ENCODE peak calls at places on chromosomes 13 and 19, in six cellular contexts. Q, Y, Z, W, K and J are unnamed samples.

GRCh38 chr19:9801976-9802375 is 16.9 kb downstream of the FBXL12 start:
- DNase-seq in W (no peak), Q (no peak), Z (no peak), K (no peak), Y (no peak), J (no peak)

GRCh38 chr19:14474827-14475226 is 327 bp downstream of the PTGER1 start:
- DNase-seq in Z (no peak), Q (no peak), K (no peak), W (no peak), Y (no peak), J (no peak)

GRCh38 chr19:13100031-13100588 is 2.5 kb downstream of the LYL1 start:
- DNase-seq in Q (no peak), W (no peak), K (peak; percentile 51), Z (no peak), Y (no peak), J (no peak)

GRCh38 chr13:41562083-41562482 is 104.7 kb downstream of the RGCC start:
- DNase-seq in Y (no peak), K (peak; percentile 49), Q (peak; percentile 66), Z (peak; percentile 68), W (peak; percentile 92), J (no peak)

GRCh38 chr19:47058621-47059020 is 10.2 kb upstream of the TMEM160 start:
- DNase-seq in W (no peak), Z (no peak), Y (no peak), Q (no peak), K (no peak), J (no peak)

GRCh38 chr19:50368649-50369570 is 3.5 kb upstream of the NAPSA start:
- DNase-seq in Y (no peak), Z (peak; percentile 91), W (peak; percentile 83), K (peak; percentile 80), Q (peak; percentile 88), J (peak; percentile 28)

GRCh38 chr19:16447015-16447384 is 24.8 kb downstream of the EPS15L1 start:
- DNase-seq in Z (peak; percentile 49), Q (peak; percentile 85), Y (peak; percentile 73), W (peak; percentile 91), K (no peak), J (peak; percentile 57)

GRCh38 chr19:7010722-7011593 is 10.3 kb downstream of the MBD3L2B start:
- DNase-seq in Q (no peak), W (no peak), Y (no peak), Z (no peak), K (no peak), J (no peak)

GRCh38 chr19:16825312-16826168 is 3.7 kb upstream of the SIN3B start:
- DNase-seq in K (peak; percentile 55), Y (peak; percentile 65), W (peak; percentile 63), Q (peak; percentile 76), Z (peak; percentile 60), J (no peak)

GRCh38 chr19:42465827-42466280 is 23.1 kb upstream of the CXCL17 start:
- DNase-seq in W (no peak), Q (no peak), Y (no peak), K (no peak), Z (no peak), J (no peak)

GRCh38 chr13:113110048-113110851 is 4.7 kb downstream of the F7 start:
- DNase-seq in W (no peak), K (no peak), Q (no peak), Z (no peak), Y (no peak), J (no peak)

GRCh38 chr13:53123536-53123935 is 94.9 kb downstream of the OLFM4 start:
- DNase-seq in Q (no peak), K (no peak), Z (no peak), W (no peak), Y (no peak), J (no peak)

GRCh38 chr13:51728972-51729371 is 75.0 kb downstream of the DHRS12 start:
- DNase-seq in W (peak; percentile 92), K (no peak), Z (no peak), Y (no peak), Q (no peak), J (peak; percentile 36)

GRCh38 chr13:89199138-89199537 is 1528.0 kb downstream of the SLITRK5 start:
- DNase-seq in Z (no peak), Y (no peak), Q (no peak), W (no peak), K (no peak), J (no peak)

GRCh38 chr13:71621152-71622124 is 245.6 kb downstream of the DACH1 start:
- DNase-seq in Q (no peak), Z (no peak), Y (no peak), K (peak; percentile 50), W (no peak), J (no peak)

GRCh38 chr13:114263590-114263989 is 17.8 kb upstream of the UPF3A start:
- DNase-seq in K (no peak), Y (no peak), W (no peak), Z (no peak), Q (no peak), J (no peak)

GRCh38 chr19:47778089-47778953 is at the start of gene SELENOW:
- DNase-seq in Q (peak; percentile 65), Y (no peak), W (peak; percentile 46), Z (peak; percentile 86), K (peak; percentile 78), J (no peak)

GRCh38 chr19:17183858-17184271 is 31.3 kb upstream of the USE1 start:
- DNase-seq in Q (no peak), Z (no peak), W (no peak), Y (no peak), K (no peak), J (no peak)

GRCh38 chr19:10896851-10897526 is 25.6 kb downstream of the CARM1 start:
- DNase-seq in Z (no peak), Y (no peak), K (no peak), W (peak; percentile 69), Q (no peak), J (no peak)

GRCh38 chr19:4388171-4389063 is 11.9 kb downstream of the SH3GL1 start:
- DNase-seq in Q (peak; percentile 79), W (no peak), K (no peak), Y (no peak), Z (no peak), J (no peak)

GRCh38 chr13:97125810-97126738 is 96.1 kb upstream of the MBNL2 start:
- DNase-seq in W (peak; percentile 39), Y (no peak), Q (peak; percentile 33), Z (no peak), K (no peak), J (no peak)

GRCh38 chr13:75135325-75135825 is 346.6 kb downstream of the TBC1D4 start:
- DNase-seq in W (peak; percentile 93), K (peak; percentile 78), Z (no peak), Q (no peak), Y (peak; percentile 74), J (peak; percentile 95)

GRCh38 chr19:4061178-4061682 is 5.5 kb downstream of the ZBTB7A start:
- DNase-seq in W (no peak), Q (peak; percentile 90), Z (no peak), Y (no peak), K (no peak), J (no peak)

GRCh38 chr19:9901020-9901419 is 35.3 kb downstream of the OLFM2 start:
- DNase-seq in Y (no peak), Q (no peak), Z (no peak), K (no peak), W (no peak), J (no peak)

GRCh38 chr19:45827459-45828093 is 12.5 kb upstream of the RSPH6A start:
- DNase-seq in Q (no peak), Y (no peak), W (no peak), K (no peak), Z (no peak), J (no peak)

GRCh38 chr19:18586311-18586710 is 2.3 kb upstream of the REX1BD start:
- DNase-seq in W (no peak), Y (no peak), Q (no peak), K (no peak), Z (no peak), J (no peak)
- TF ChIP-seq CTCF in W (no peak), Y (no peak), Q (no peak), K (no peak), Z (no peak), J (no peak)

DNA sequence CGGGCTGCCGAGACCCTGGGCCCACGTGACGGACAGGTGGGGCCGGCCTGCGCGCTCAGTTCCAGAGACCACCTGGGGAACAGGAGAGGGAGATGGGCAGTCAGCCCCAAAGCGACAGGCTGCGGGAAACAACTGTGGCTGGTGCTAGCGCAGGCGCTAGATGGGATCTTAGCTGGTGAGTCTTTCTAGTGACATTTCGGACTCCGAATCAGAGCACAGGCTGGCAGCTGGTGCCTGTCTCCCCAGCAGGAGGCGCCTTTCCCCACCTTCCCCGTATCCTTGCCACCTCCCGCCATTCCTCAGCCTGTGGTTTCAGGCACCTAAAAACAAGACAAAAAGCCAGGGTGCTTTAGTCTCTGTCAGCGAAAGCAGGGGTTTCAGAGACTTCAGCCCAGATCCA is 19.4 kb upstream of the RANBP3 start:
- DNase-seq in Z (no peak), W (no peak), K (no peak), Q (no peak), Y (no peak), J (no peak)
- TF ChIP-seq CTCF in Z (no peak), W (no peak), K (no peak), Q (no peak), Y (peak; percentile 20), J (no peak)

GRCh38 chr13:112034846-112035245 is 32.1 kb upstream of the SOX1 start:
- DNase-seq in Y (no peak), Q (no peak), Z (no peak), K (no peak), W (no peak), J (no peak)
- TF ChIP-seq CTCF in Y (no peak), Q (no peak), Z (no peak), K (no peak), W (no peak), J (no peak)

DNA sequence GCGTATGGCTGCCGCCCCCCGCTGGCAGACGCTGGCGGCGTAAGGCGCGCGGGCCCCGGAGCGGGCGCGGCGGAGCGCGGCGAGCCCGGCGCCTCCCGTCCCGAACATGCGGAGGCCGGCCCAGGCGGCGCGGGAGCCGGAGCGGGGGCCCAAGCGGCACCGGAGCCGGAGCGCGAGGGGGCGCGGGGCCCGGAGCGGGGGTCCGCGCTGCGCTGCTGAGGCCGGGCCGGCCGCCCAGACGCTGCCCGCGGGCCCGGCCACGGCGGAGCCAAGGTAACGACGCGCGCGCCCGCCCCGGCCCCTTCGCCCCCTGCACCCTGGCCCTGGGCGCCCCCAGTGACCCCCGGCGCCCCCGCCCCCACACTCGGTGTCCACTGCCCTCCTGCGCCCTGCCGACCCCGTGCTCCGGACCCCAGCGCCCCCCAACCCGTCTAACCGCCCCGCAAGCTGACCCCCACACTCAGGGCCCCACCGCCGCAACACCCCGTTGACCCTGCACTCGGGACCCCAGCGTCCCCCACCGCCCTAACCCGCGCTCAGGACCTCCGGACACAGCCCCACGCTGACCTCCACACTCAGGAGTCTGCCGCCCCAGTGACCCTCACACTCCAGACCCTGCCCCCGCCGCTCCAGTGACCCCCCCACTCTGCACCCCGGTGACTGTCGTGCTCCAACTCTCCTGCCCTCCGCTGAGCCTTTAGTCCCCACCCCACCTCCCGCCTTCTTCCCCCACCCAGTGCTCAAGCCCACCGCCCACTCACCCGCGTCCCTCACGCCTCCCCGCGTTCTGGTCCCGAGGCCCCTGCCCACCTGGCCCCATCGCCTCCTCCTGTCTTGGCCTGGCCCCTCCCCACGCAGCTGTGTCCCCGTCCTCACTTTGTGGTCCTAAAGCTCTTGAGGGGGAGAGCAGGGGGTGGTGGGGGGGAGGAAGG is at the start of gene CSNK1G2:
- DNase-seq in Q (peak; percentile 55), Y (no peak), W (no peak), K (no peak), Z (no peak), J (no peak)
- TF ChIP-seq CTCF in Q (peak; percentile 6), Y (no peak), W (peak; percentile 49), K (no peak), Z (no peak), J (peak; percentile 8)